ENCODE peak calls at places on chromosome 14, in four cellular contexts. V, S, K and F are unnamed samples.

GRCh38 chr14:78170203-78170602 is at the start of gene NRXN3:
- DNase-seq in V (no peak), K (no peak), S (no peak), F (no peak)

GRCh38 chr14:101977311-101978071 is 13.1 kb downstream of the DYNC1H1 start:
- DNase-seq in S (no peak), K (peak; percentile 50), V (no peak), F (no peak)

GRCh38 chr14:60188115-60188514 is 22.9 kb upstream of the DHRS7 start:
- DNase-seq in K (no peak), V (no peak), S (no peak), F (no peak)

GRCh38 chr14:42047421-42048045 is 440.9 kb downstream of the LRFN5 start:
- DNase-seq in K (no peak), S (no peak), V (no peak), F (no peak)

GRCh38 chr14:24813089-24813815 is 179.3 kb upstream of the GZMB start:
- DNase-seq in S (no peak), K (no peak), V (no peak), F (no peak)

GRCh38 chr14:37116933-37117844 is 55.2 kb downstream of the SLC25A21 start:
- DNase-seq in V (no peak), K (peak; percentile 61), S (no peak), F (no peak)

GRCh38 chr14:95722525-95723190 is 8.7 kb upstream of the TCL1A start:
- DNase-seq in S (no peak), V (no peak), K (no peak), F (no peak)

GRCh38 chr14:100593751-100594624 is 6.8 kb upstream of the BEGAIN start:
- DNase-seq in S (no peak), K (no peak), V (no peak), F (no peak)

GRCh38 chr14:77043984-77044485 is 15.5 kb upstream of the IRF2BPL start:
- DNase-seq in V (no peak), K (no peak), S (no peak), F (no peak)

GRCh38 chr14:76330411-76331327 is 45.3 kb upstream of the ESRRB start:
- DNase-seq in K (no peak), V (no peak), S (no peak), F (no peak)

GRCh38 chr14:105497671-105498429 is 6.8 kb downstream of the TEDC1 start:
- DNase-seq in V (no peak), K (no peak), S (no peak), F (no peak)